ENCODE peak calls at places on chromosomes 7 and 10, in six cellular contexts. W is AG08395, H is osteoblast, B is astrocyte of the spinal cord, U is activated gamma-delta T cell treated with Interleukin-2 at 50 U/mL for 16 hours, S is HL-60. V is an unnamed sample.

GRCh38 chr7:95199779-95200558 is 124.4 kb downstream of the PON1 start:
- DNase-seq in W (peak; percentile 59), H (peak; percentile 84), B (peak; percentile 69), U (no peak), S (no peak), V (peak; percentile 16)

GRCh38 chr10:14391342-14391741 is 60.6 kb upstream of the FRMD4A start:
- DNase-seq in W (no peak), H (no peak), B (no peak), U (no peak), S (no peak), V (no peak)

GRCh38 chr7:98534493-98534892 is 82.6 kb upstream of the NPTX2 start:
- DNase-seq in W (no peak), H (peak; percentile 52), B (no peak), U (no peak), S (no peak), V (no peak)

GRCh38 chr10:15436696-15437095 is 65.6 kb upstream of the FAM171A1 start:
- DNase-seq in W (no peak), H (peak; percentile 58), B (peak; percentile 78), U (no peak), S (no peak), V (no peak)

GRCh38 chr10:90138844-90139243 is 437.5 kb downstream of the KIF20B start:
- DNase-seq in W (no peak), H (no peak), B (no peak), U (no peak), S (no peak), V (no peak)

GRCh38 chr7:120927454-120928103 is 23.0 kb upstream of the ING3 start:
- DNase-seq in W (no peak), H (no peak), B (no peak), U (no peak), S (no peak), V (no peak)

GRCh38 chr10:51876528-51876927 is 177.1 kb upstream of the CSTF2T start:
- DNase-seq in W (no peak), H (no peak), B (no peak), U (no peak), S (no peak), V (no peak)

GRCh38 chr10:48782321-48782720 is 97.6 kb downstream of the WDFY4 start:
- DNase-seq in W (no peak), H (no peak), B (no peak), U (no peak), S (no peak), V (no peak)

GRCh38 chr10:266974-267425 is 131.7 kb downstream of the ZMYND11 start:
- DNase-seq in W (peak; percentile 5), H (no peak), B (no peak), U (no peak), S (no peak), V (no peak)

GRCh38 chr10:69014171-69014570 is 25.6 kb downstream of the KIFBP start:
- DNase-seq in W (no peak), H (no peak), B (no peak), U (no peak), S (no peak), V (no peak)

GRCh38 chr10:37948210-37948609 is 28.2 kb downstream of the ZNF25 start:
- DNase-seq in W (no peak), H (no peak), B (no peak), U (no peak), S (no peak), V (no peak)

GRCh38 chr7:117119192-117119924 is 166.1 kb downstream of the ST7 start:
- DNase-seq in W (peak; percentile 50), H (peak; percentile 23), B (peak; percentile 79), U (peak; percentile 66), S (peak; percentile 40), V (peak; percentile 85)